ENCODE peak calls at places on chromosomes 7 and 10, in four cellular contexts. R, U, D and M are unnamed samples.

GRCh38 chr10:93150289-93150688 is 76.6 kb downstream of the CYP26A1 start:
- DNase-seq in R (no peak), U (no peak), D (no peak), M (no peak)

GRCh38 chr10:43731486-43731885 is 82.8 kb upstream of the ZNF32 start:
- DNase-seq in U (no peak), D (no peak), R (no peak), M (no peak)

GRCh38 chr7:52682993-52683392 is 352.4 kb upstream of the POM121L12 start:
- DNase-seq in R (no peak), U (no peak), D (no peak), M (no peak)

GRCh38 chr10:97714401-97715258 is 1.1 kb downstream of the MARVELD1 start:
- DNase-seq in U (peak; percentile 90), D (no peak), R (no peak), M (peak; percentile 84)

GRCh38 chr10:23656735-23657134 is 217.9 kb downstream of the OTUD1 start:
- DNase-seq in D (no peak), U (no peak), R (no peak), M (no peak)

GRCh38 chr7:7869036-7869435 is 99.6 kb upstream of the GLCCI1 start:
- DNase-seq in D (no peak), R (no peak), U (no peak), M (no peak)

GRCh38 chr10:99532687-99533495 is at the start of gene NKX2-3:
- DNase-seq in U (peak; percentile 35), R (no peak), D (no peak), M (peak; percentile 98)

GRCh38 chr7:26436996-26437547 is 145.4 kb downstream of the SNX10 start:
- DNase-seq in U (no peak), D (peak; percentile 18), R (no peak), M (no peak)

GRCh38 chr7:6015917-6016652 is 7.0 kb downstream of the AIMP2 start:
- DNase-seq in R (no peak), U (peak; percentile 70), D (no peak), M (no peak)

GRCh38 chr7:100584677-100585510 is 1.0 kb downstream of the LRCH4 start:
- DNase-seq in D (no peak), U (no peak), R (no peak), M (peak; percentile 54)

GRCh38 chr10:21944727-21945386 is 58.7 kb downstream of the DNAJC1 start:
- DNase-seq in U (no peak), D (no peak), R (no peak), M (no peak)

GRCh38 chr7:140923358-140924006 is 1.2 kb downstream of the BRAF start:
- DNase-seq in R (no peak), D (no peak), U (no peak), M (peak; percentile 19)

GRCh38 chr10:133281628-133282372 is 5.1 kb upstream of the ADAM8 start:
- DNase-seq in R (no peak), U (no peak), D (no peak), M (no peak)

GRCh38 chr7:37916017-37916672 is 472 bp downstream of the SFRP4 start:
- DNase-seq in R (no peak), U (peak; percentile 43), D (no peak), M (no peak)

GRCh38 chr10:19832624-19833507 is 16.6 kb downstream of the PLXDC2 start:
- DNase-seq in R (no peak), U (no peak), D (no peak), M (peak; percentile 83)

GRCh38 chr10:51733061-51733460 is 33.7 kb upstream of the CSTF2T start:
- DNase-seq in R (no peak), U (no peak), D (no peak), M (no peak)

GRCh38 chr7:158112571-158113320 is 474.9 kb downstream of the PTPRN2 start:
- DNase-seq in U (peak; percentile 4), R (no peak), D (no peak), M (no peak)

GRCh38 chr7:70574314-70574713 is 557.6 kb upstream of the GALNT17 start:
- DNase-seq in D (no peak), R (no peak), U (no peak), M (no peak)

GRCh38 chr10:13795653-13796555 is 209.1 kb downstream of the PRPF18 start:
- DNase-seq in D (no peak), R (no peak), U (no peak), M (no peak)

GRCh38 chr10:119323085-119323670 is 115.8 kb downstream of the GRK5 start:
- DNase-seq in R (no peak), U (no peak), D (no peak), M (no peak)

GRCh38 chr7:157521752-157522151 is 184.9 kb downstream of the DNAJB6 start:
- DNase-seq in U (no peak), R (no peak), D (no peak), M (no peak)

GRCh38 chr7:74026406-74027123 is 1.4 kb upstream of the ELN start:
- DNase-seq in R (peak; percentile 17), D (peak; percentile 57), U (peak; percentile 92), M (peak; percentile 86)

GRCh38 chr10:18233775-18234174 is 93.6 kb downstream of the CACNB2 start:
- DNase-seq in D (peak; percentile 11), U (no peak), R (no peak), M (peak; percentile 49)

GRCh38 chr10:37269554-37270256 is 144.3 kb downstream of the ANKRD30A start:
- DNase-seq in R (no peak), D (no peak), U (no peak), M (no peak)

GRCh38 chr10:61899045-61899444 is 2.5 kb upstream of the ARID5B start:
- DNase-seq in U (no peak), R (no peak), D (no peak), M (peak; percentile 55)

GRCh38 chr10:37856881-37857286 is 526 bp downstream of the ZNF248 start:
- DNase-seq in R (no peak), U (peak; percentile 34), D (peak; percentile 0), M (no peak)

GRCh38 chr7:2143981-2144595 is 88.7 kb downstream of the MAD1L1 start:
- DNase-seq in R (no peak), U (no peak), D (no peak), M (no peak)

GRCh38 chr10:70578371-70578947 is 24.1 kb downstream of the PRF1 start:
- DNase-seq in U (no peak), R (peak; percentile 23), D (no peak), M (no peak)

GRCh38 chr10:124425227-124425962 is 6.7 kb upstream of the OAT start:
- DNase-seq in D (no peak), R (no peak), U (no peak), M (no peak)

GRCh38 chr7:27917774-27918314 is 177.9 kb downstream of the TAX1BP1 start:
- DNase-seq in R (no peak), U (no peak), D (no peak), M (no peak)

GRCh38 chr10:35780970-35781642 is 139.0 kb upstream of the FZD8 start:
- DNase-seq in D (no peak), U (no peak), R (no peak), M (no peak)

GRCh38 chr10:114271779-114272167 is 32.7 kb downstream of the VWA2 start:
- DNase-seq in D (no peak), U (peak; percentile 77), R (no peak), M (no peak)

GRCh38 chr10:84548869-84549268 is 220.5 kb downstream of the CCSER2 start:
- DNase-seq in R (no peak), D (no peak), U (no peak), M (peak; percentile 54)

GRCh38 chr10:111076682-111077661 is at the start of gene ADRA2A:
- DNase-seq in R (no peak), U (no peak), D (peak; percentile 52), M (peak; percentile 71)

GRCh38 chr10:16967866-16968721 is 150.9 kb upstream of the RSU1 start:
- DNase-seq in U (no peak), R (no peak), D (peak; percentile 60), M (no peak)

GRCh38 chr7:43905209-43905946 is 1.0 kb downstream of the URGCP start:
- DNase-seq in U (no peak), D (no peak), R (no peak), M (peak; percentile 61)

GRCh38 chr7:12726908-12727307 is 39.5 kb downstream of the ARL4A start:
- DNase-seq in R (no peak), U (no peak), D (no peak), M (no peak)

GRCh38 chr10:77925410-77925794 is 1.2 kb downstream of the DLG5 start:
- DNase-seq in D (no peak), U (no peak), R (no peak), M (peak; percentile 63)

GRCh38 chr7:36946401-36946739 is 222.1 kb upstream of the AOAH start:
- DNase-seq in D (no peak), U (no peak), R (no peak), M (no peak)

GRCh38 chr10:103823706-103824272 is 31.6 kb downstream of the SH3PXD2A start:
- DNase-seq in R (no peak), D (no peak), U (no peak), M (no peak)
- H3K4me1 ChIP-seq in R (no peaks in the 10 kb centered on the region), D (peaks cover 2% of the 10 kb centered on the region), U (peaks cover 19% of the 10 kb centered on the region), M (no peaks in the 10 kb centered on the region)

GRCh38 chr10:8189458-8189857 is 135.0 kb downstream of the GATA3 start:
- DNase-seq in D (no peak), R (no peak), U (no peak), M (no peak)

GRCh38 chr10:8192301-8192700 is 137.8 kb downstream of the GATA3 start:
- DNase-seq in R (no peak), D (no peak), U (no peak), M (no peak)

GRCh38 chr10:8194050-8194449 is 139.6 kb downstream of the GATA3 start:
- DNase-seq in U (no peak), D (no peak), R (no peak), M (no peak)

GRCh38 chr10:8193546-8193945 is 139.1 kb downstream of the GATA3 start:
- DNase-seq in D (no peak), R (no peak), U (no peak), M (no peak)
- H3K27me3 ChIP-seq in D (no peaks in the 10 kb centered on the region), R (no peaks in the 10 kb centered on the region), U (no peaks in the 10 kb centered on the region), M (peaks cover 4% of the 10 kb centered on the region)

GRCh38 chr10:79155301-79156081 is 86.7 kb downstream of the ZMIZ1 start:
- DNase-seq in U (peak; percentile 72), D (no peak), R (no peak), M (no peak)
- H3K4me1 ChIP-seq in U (peaks cover 88% of the 10 kb centered on the region), D (peaks cover 53% of the 10 kb centered on the region), R (peaks cover 9% of the 10 kb centered on the region), M (peaks cover 16% of the 10 kb centered on the region)

DNA sequence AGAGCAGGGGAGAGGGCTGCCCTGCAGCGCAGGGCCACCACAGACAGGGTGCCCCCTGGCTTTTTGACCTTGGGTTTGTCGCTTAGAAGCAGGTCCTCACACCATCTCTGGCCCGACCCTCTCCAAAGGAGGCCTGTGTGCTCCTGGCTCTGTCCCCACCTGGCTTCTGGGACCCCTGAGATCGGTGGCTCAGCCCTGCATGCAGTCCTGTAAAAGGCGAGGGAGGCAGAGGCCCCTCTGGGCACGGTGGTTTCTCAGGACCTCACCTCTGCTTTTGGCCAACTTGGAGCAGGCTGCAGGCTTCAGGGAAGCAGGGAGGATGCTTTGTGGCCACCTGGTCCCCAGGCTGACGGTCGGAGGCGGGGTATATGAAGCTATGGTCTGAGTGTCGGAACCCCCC is 21.4 kb downstream of the WDR86 start:
- DNase-seq in R (no peak), D (no peak), U (no peak), M (no peak)
- H3K27me3 ChIP-seq in R (no peaks in the 10 kb centered on the region), D (no peaks in the 10 kb centered on the region), U (peaks cover 10% of the 10 kb centered on the region), M (no peaks in the 10 kb centered on the region)